ENCODE peak calls at places on chromosomes 11 and 22, in five cellular contexts. V is A549, C is GM23338, I is K562, T is HepG2. F is an unnamed sample.

GRCh38 chr11:14642873-14643696 is 519 bp upstream of the PDE3B start:
- DNase-seq in V (peak; percentile 15), C (peak; percentile 5), I (peak; percentile 89), T (no peak), F (no peak)

GRCh38 chr11:107018902-107019493 is 722 bp upstream of the GUCY1A2 start:
- DNase-seq in V (peak; percentile 32), C (peak; percentile 91), I (no peak), T (peak; percentile 20), F (no peak)

GRCh38 chr22:22936190-22936914 is 48.7 kb downstream of the IGLL5 start:
- DNase-seq in V (no peak), C (no peak), I (peak; percentile 56), T (no peak), F (no peak)

GRCh38 chr11:10727259-10727851 is 23.7 kb upstream of the CTR9 start:
- DNase-seq in V (no peak), C (no peak), I (no peak), T (no peak), F (no peak)

GRCh38 chr11:117201906-117202305 is 2.7 kb downstream of the TAGLN start:
- DNase-seq in V (no peak), C (no peak), I (no peak), T (no peak), F (no peak)

GRCh38 chr11:9701799-9702198 is 37.9 kb downstream of the SWAP70 start:
- DNase-seq in V (no peak), C (no peak), I (no peak), T (no peak), F (no peak)

GRCh38 chr11:120952503-120953229 is 71.2 kb upstream of the TBCEL start:
- DNase-seq in V (peak; percentile 74), C (peak; percentile 93), I (peak; percentile 87), T (peak; percentile 64), F (peak; percentile 26)

GRCh38 chr11:57751676-57752253 is at the start of gene BTBD18:
- DNase-seq in V (peak; percentile 76), C (peak; percentile 89), I (peak; percentile 38), T (peak; percentile 83), F (no peak)

GRCh38 chr11:35158371-35159081 is 19.6 kb downstream of the CD44 start:
- DNase-seq in V (no peak), C (no peak), I (no peak), T (no peak), F (no peak)

DNA sequence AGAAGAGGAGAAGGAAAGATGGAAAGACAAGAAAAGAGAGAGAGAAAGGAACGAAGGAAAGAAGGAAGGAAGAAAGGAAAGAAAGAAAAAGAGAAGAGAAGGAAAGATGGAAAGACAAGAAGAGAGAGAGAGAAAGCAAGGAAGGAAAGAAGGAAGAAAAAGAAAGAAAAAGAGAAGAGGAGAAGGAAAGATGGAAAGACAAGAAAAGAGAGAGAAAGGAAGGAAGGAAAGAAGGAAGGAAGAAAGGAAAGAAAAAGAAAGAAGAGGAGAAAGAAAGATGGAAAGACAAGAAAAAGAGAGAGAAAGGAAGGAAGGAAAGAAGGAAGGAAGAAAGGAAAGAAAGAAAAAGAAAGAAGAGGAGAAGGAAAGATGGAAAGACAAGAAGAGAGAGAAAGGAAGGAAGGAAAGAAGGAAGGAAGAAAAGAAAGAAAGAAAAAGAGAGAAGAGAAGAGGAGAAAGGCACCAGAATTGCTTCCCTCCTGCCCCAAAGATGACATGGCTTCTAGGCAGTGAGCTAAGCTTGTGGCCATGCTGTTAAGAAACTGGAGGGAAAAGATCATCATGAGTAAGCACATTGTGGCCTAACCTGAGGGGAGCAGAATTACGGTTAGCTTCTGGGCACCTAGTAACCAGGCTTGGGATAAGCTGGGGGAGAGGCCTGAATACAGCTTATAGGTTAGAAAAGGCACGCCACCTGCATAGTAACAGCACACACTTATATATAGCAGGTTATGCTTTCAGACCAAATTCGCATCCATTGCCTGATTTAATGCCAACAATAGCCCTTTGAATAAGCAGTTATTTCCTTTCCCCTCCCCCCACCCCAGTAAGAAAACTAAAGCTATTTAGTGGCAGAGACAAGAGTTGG is 2.3 kb upstream of the ST3GAL4 start:
- DNase-seq in V (peak; percentile 75), C (peak; percentile 57), I (peak; percentile 52), T (peak; percentile 29), F (peak; percentile 15)
- TF ChIP-seq JUNB in V (no peak), C (no peak), I (no peak), T (no peak), F (no peak)

GRCh38 chr22:29625090-29625825 is 21.8 kb downstream of the NF2 start:
- DNase-seq in V (peak; percentile 69), C (peak; percentile 61), I (peak; percentile 44), T (peak; percentile 62), F (no peak)
- TF ChIP-seq JUNB in V (no peak), C (no peak), I (no peak), T (no peak), F (no peak)

DNA sequence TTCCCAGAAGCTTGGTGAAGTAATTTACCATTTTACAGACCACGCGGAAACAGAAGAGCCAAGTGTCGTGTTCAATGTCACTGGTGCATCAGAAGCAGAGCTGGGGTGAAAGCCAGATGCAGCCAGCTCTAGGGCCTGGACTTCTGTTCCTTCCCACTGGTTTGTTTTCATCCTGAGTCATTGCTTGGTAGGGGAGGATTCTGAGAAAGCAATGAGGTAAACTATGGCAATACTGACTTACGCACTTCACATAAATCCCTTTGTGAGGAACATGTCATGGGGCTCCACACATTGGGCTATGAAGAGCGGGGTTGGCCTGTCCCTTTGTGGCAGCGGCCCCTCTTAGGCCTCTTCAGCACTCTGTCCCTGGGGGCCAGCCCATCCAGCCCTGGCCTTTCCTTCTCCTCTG is 52.4 kb upstream of the RBFOX2 start:
- DNase-seq in V (no peak), C (no peak), I (no peak), T (no peak), F (no peak)
- TF ChIP-seq JUNB in V (no peak), C (no peak), I (no peak), T (no peak), F (no peak)

GRCh38 chr11:70645537-70645936 is 247.2 kb downstream of the CTTN start:
- DNase-seq in V (no peak), C (no peak), I (no peak), T (no peak), F (no peak)

GRCh38 chr11:70651036-70651435 is 252.7 kb downstream of the CTTN start:
- DNase-seq in V (no peak), C (no peak), I (no peak), T (no peak), F (no peak)

GRCh38 chr11:70647188-70648166 is 249.1 kb downstream of the CTTN start:
- DNase-seq in V (no peak), C (peak; percentile 88), I (no peak), T (no peak), F (no peak)

GRCh38 chr11:70646272-70647049 is 248.1 kb downstream of the CTTN start:
- DNase-seq in V (no peak), C (no peak), I (no peak), T (no peak), F (no peak)

GRCh38 chr11:70650075-70650909 is 252.0 kb downstream of the CTTN start:
- DNase-seq in V (peak; percentile 55), C (peak; percentile 91), I (peak; percentile 69), T (peak; percentile 48), F (no peak)
- TF ChIP-seq JUNB in V (no peak), C (no peak), I (no peak), T (peak; percentile 94), F (no peak)